ENCODE peak calls at places on chromosome 16, in ten cellular contexts. R is nephron progenitor cell, K is BJ, C is AG10803, F is GM23338, J is GM20000, T is BE2C, E is cardiac fibroblast, U is ascending aorta, G is HCT116. M is an unnamed sample.

GRCh38 chr16:58102665-58103427 is 26.3 kb downstream of the CFAP20 start:
- DNase-seq in U (no peak), J (no peak), G (no peak), R (no peak), C (no peak), F (no peak), E (no peak), K (no peak), T (peak; percentile 80), M (peak; percentile 22)

GRCh38 chr16:56300901-56301351 is 109.6 kb downstream of the GNAO1 start:
- DNase-seq in T (no peak), U (no peak), E (peak; percentile 28), G (no peak), R (peak; percentile 18), F (no peak), K (no peak), J (no peak), C (peak; percentile 53), M (no peak)

GRCh38 chr16:80620656-80621605 is 80.1 kb downstream of the DYNLRB2 start:
- DNase-seq in R (no peak), K (no peak), C (no peak), T (no peak), J (no peak), G (no peak), E (no peak), U (no peak), F (no peak), M (no peak)

GRCh38 chr16:60755907-60756306 is 1280.3 kb downstream of the CDH8 start:
- DNase-seq in K (no peak), J (no peak), U (no peak), C (peak; percentile 5), E (no peak), T (no peak), G (no peak), R (no peak), F (no peak), M (no peak)

GRCh38 chr16:705748-706188 is at the start of gene FBXL16:
- DNase-seq in K (no peak), E (no peak), R (peak; percentile 58), C (no peak), F (peak; percentile 70), U (no peak), T (peak; percentile 83), J (no peak), G (no peak), M (no peak)

GRCh38 chr16:23024044-23024443 is 125.2 kb downstream of the USP31 start:
- DNase-seq in F (no peak), R (no peak), E (no peak), T (no peak), K (no peak), C (no peak), G (no peak), U (no peak), J (no peak), M (no peak)

GRCh38 chr16:84942786-84943185 is 68.5 kb downstream of the ZDHHC7 start:
- DNase-seq in K (no peak), T (no peak), G (no peak), F (no peak), U (no peak), J (no peak), E (peak; percentile 38), C (peak; percentile 42), R (no peak), M (no peak)

GRCh38 chr16:69613283-69614154 is 47.8 kb downstream of the NFAT5 start:
- DNase-seq in G (no peak), C (no peak), U (no peak), J (peak; percentile 48), R (no peak), T (no peak), E (peak; percentile 65), K (no peak), F (no peak), M (no peak)

GRCh38 chr16:82016964-82017363 is 5.7 kb upstream of the SDR42E1 start:
- DNase-seq in C (peak; percentile 98), F (no peak), G (no peak), E (peak; percentile 80), T (no peak), U (no peak), R (no peak), K (peak; percentile 87), J (no peak), M (no peak)

GRCh38 chr16:31199430-31200041 is 3.0 kb downstream of the PYCARD start:
- DNase-seq in E (no peak), U (no peak), J (no peak), T (no peak), G (no peak), R (no peak), C (no peak), K (no peak), F (no peak), M (no peak)

GRCh38 chr16:59605706-59606105 is 871.6 kb upstream of the GOT2 start:
- DNase-seq in U (no peak), G (no peak), C (no peak), F (no peak), T (no peak), K (no peak), R (no peak), J (no peak), E (peak; percentile 14), M (no peak)

GRCh38 chr16:63618896-63619295 is 1503.0 kb downstream of the CDH11 start:
- DNase-seq in F (no peak), K (no peak), U (no peak), E (no peak), R (no peak), C (no peak), G (no peak), J (no peak), T (no peak), M (no peak)

GRCh38 chr16:84555418-84556196 is 51.1 kb upstream of the MEAK7 start:
- DNase-seq in C (no peak), T (no peak), E (no peak), R (no peak), U (no peak), F (peak; percentile 67), G (no peak), J (no peak), K (no peak), M (peak; percentile 60)

GRCh38 chr16:8644151-8644512 is 22.6 kb downstream of the METTL22 start:
- DNase-seq in C (no peak), U (no peak), E (no peak), K (no peak), G (no peak), R (no peak), T (no peak), F (no peak), J (no peak), M (no peak)

GRCh38 chr16:8645141-8645521 is 23.6 kb downstream of the METTL22 start:
- DNase-seq in K (no peak), E (no peak), U (no peak), G (no peak), J (no peak), F (no peak), T (no peak), C (no peak), R (no peak), M (no peak)

GRCh38 chr16:8646271-8646670 is 24.8 kb downstream of the METTL22 start:
- DNase-seq in R (no peak), U (no peak), C (no peak), J (no peak), K (no peak), G (no peak), E (no peak), F (no peak), T (no peak), M (no peak)

GRCh38 chr16:8645831-8646230 is 24.3 kb downstream of the METTL22 start:
- DNase-seq in U (no peak), E (no peak), C (no peak), G (no peak), T (no peak), F (no peak), J (no peak), R (no peak), K (no peak), M (no peak)

GRCh38 chr16:8644513-8645140 is 23.1 kb downstream of the METTL22 start:
- DNase-seq in T (no peak), G (no peak), C (no peak), R (no peak), K (no peak), U (no peak), J (no peak), F (no peak), E (no peak), M (no peak)
- TF ChIP-seq CTCF in T (no peak), G (no peak), C (no peak), R (no peak), K (no peak), U (no peak), J (no peak), F (no peak), E (no peak), M (no peak)

GRCh38 chr16:24499193-24499814 is 40.1 kb upstream of the RBBP6 start:
- DNase-seq in F (peak; percentile 91), T (peak; percentile 33), K (no peak), J (peak; percentile 36), R (peak; percentile 53), G (peak; percentile 37), C (peak; percentile 16), E (peak; percentile 46), U (no peak), M (peak; percentile 41)
- TF ChIP-seq CTCF in F (peak; percentile 92), T (peak; percentile 53), K (peak; percentile 38), J (peak; percentile 17), R (peak; percentile 49), G (peak; percentile 68), C (peak; percentile 46), E (peak; percentile 35), U (no peak), M (peak; percentile 63)

GRCh38 chr16:87851601-87852000 is 17.7 kb downstream of the SLC7A5 start:
- DNase-seq in U (no peak), F (no peak), J (no peak), G (no peak), E (no peak), K (no peak), C (no peak), R (peak; percentile 50), T (no peak), M (no peak)
- TF ChIP-seq CTCF in U (no peak), F (peak; percentile 38), J (no peak), G (no peak), E (no peak), K (no peak), C (no peak), R (no peak), T (peak; percentile 15), M (no peak)

GRCh38 chr16:1924095-1924494 is 5.9 kb upstream of the HS3ST6 start:
- DNase-seq in C (no peak), K (no peak), U (no peak), R (no peak), J (no peak), F (no peak), G (no peak), E (no peak), T (no peak), M (no peak)

GRCh38 chr16:1922357-1922756 is 4.1 kb upstream of the HS3ST6 start:
- DNase-seq in K (no peak), U (no peak), E (no peak), G (no peak), J (no peak), C (no peak), T (no peak), R (no peak), F (no peak), M (no peak)

GRCh38 chr16:1926223-1926718 is 8.1 kb upstream of the HS3ST6 start:
- DNase-seq in R (no peak), F (no peak), K (no peak), J (no peak), T (no peak), G (no peak), E (no peak), C (no peak), U (no peak), M (no peak)

GRCh38 chr16:1920727-1921155 is 2.5 kb upstream of the HS3ST6 start:
- DNase-seq in E (peak; percentile 14), G (no peak), T (peak; percentile 66), U (no peak), J (peak; percentile 50), K (no peak), R (peak; percentile 81), C (no peak), F (peak; percentile 92), M (peak; percentile 53)

GRCh38 chr16:1923299-1924034 is 5.3 kb upstream of the HS3ST6 start:
- DNase-seq in G (peak; percentile 56), F (peak; percentile 83), E (peak; percentile 14), U (no peak), K (peak; percentile 34), C (peak; percentile 38), R (peak; percentile 76), J (no peak), T (peak; percentile 60), M (peak; percentile 47)
- TF ChIP-seq CTCF in G (no peak), F (peak; percentile 61), E (peak; percentile 17), U (no peak), K (peak; percentile 55), C (peak; percentile 37), R (peak; percentile 55), J (no peak), T (peak; percentile 43), M (peak; percentile 60)

M was measured in neural crest cell.